ENCODE peak calls at places on chromosomes 6 and 20, in six cellular contexts. Q, F, K, J, B and M are unnamed samples.

GRCh38 chr6:87945966-87946365 is 101.7 kb upstream of the SPACA1 start:
- DNase-seq in Q (no peak), F (no peak), K (no peak), J (peak), B (no peak), M (peak)

GRCh38 chr6:223763-224162 is 68.5 kb upstream of the DUSP22 start:
- DNase-seq in Q (no peak), F (no peak), K (peak), J (no peak), B (no peak), M (no peak)

GRCh38 chr6:144659735-144660246 is 374.7 kb downstream of the UTRN start:
- DNase-seq in Q (no peak), F (no peak), K (no peak), J (no peak), B (no peak), M (no peak)

GRCh38 chr6:79152269-79152737 is 74.2 kb upstream of the PHIP start:
- DNase-seq in Q (no peak), F (no peak), K (no peak), J (no peak), B (no peak), M (no peak)

GRCh38 chr20:29873946-29874345 is 1383.5 kb upstream of the DEFB115 start:
- DNase-seq in Q (no peak), F (no peak), K (peak), J (peak), B (peak), M (no peak)

GRCh38 chr6:20117474-20117873 is 94.8 kb downstream of the MBOAT1 start:
- DNase-seq in Q (no peak), F (no peak), K (peak), J (no peak), B (no peak), M (no peak)

GRCh38 chr6:41502607-41503434 is 43.4 kb upstream of the FOXP4 start:
- DNase-seq in Q (no peak), F (no peak), K (no peak), J (no peak), B (peak), M (peak)

GRCh38 chr6:128882991-128883571 is at the start of gene LAMA2:
- DNase-seq in Q (no peak), F (peak), K (peak), J (peak), B (peak), M (peak)

GRCh38 chr20:39849664-39850063 is 839.4 kb downstream of the MAFB start:
- DNase-seq in Q (no peak), F (peak), K (peak), J (peak), B (peak), M (peak)

GRCh38 chr6:127186889-127187288 is 68.4 kb downstream of the RSPO3 start:
- DNase-seq in Q (peak), F (no peak), K (no peak), J (peak), B (peak), M (no peak)

GRCh38 chr20:62141043-62141396 is 2.2 kb downstream of the PSMA7 start:
- DNase-seq in Q (no peak), F (no peak), K (no peak), J (no peak), B (no peak), M (no peak)

GRCh38 chr20:64268180-64268579 is 12.6 kb downstream of the PCMTD2 start:
- DNase-seq in Q (no peak), F (no peak), K (no peak), J (no peak), B (peak), M (no peak)

GRCh38 chr20:53036992-53037391 is 64.8 kb downstream of the TSHZ2 start:
- DNase-seq in Q (no peak), F (no peak), K (no peak), J (no peak), B (no peak), M (peak)

GRCh38 chr6:139990865-139991264 is 616.4 kb upstream of the CITED2 start:
- DNase-seq in Q (no peak), F (no peak), K (peak), J (no peak), B (no peak), M (no peak)

GRCh38 chr6:90478278-90478677 is 108.6 kb downstream of the MAP3K7 start:
- DNase-seq in Q (no peak), F (no peak), K (no peak), J (no peak), B (no peak), M (no peak)

GRCh38 chr20:38303908-38304379 is at the start of gene BPI:
- DNase-seq in Q (no peak), F (no peak), K (no peak), J (no peak), B (peak), M (no peak)

GRCh38 chr20:56630086-56630493 is 984 bp downstream of the TFAP2C start:
- DNase-seq in Q (no peak), F (peak), K (no peak), J (peak), B (no peak), M (peak)

GRCh38 chr6:126539022-126539421 is 199.1 kb downstream of the CENPW start:
- DNase-seq in Q (no peak), F (no peak), K (peak), J (no peak), B (no peak), M (no peak)

GRCh38 chr6:93423542-93423941 is 4.2 kb upstream of the EPHA7 start:
- DNase-seq in Q (no peak), F (no peak), K (no peak), J (no peak), B (peak), M (peak)

GRCh38 chr6:85395746-85396145 is 54.1 kb upstream of the NT5E start:
- DNase-seq in Q (no peak), F (no peak), K (no peak), J (no peak), B (no peak), M (no peak)

GRCh38 chr6:137867685-137868509 is 838 bp downstream of the TNFAIP3 start:
- DNase-seq in Q (no peak), F (no peak), K (peak), J (no peak), B (peak), M (peak)